ENCODE peak calls at places on chromosomes 11 and 22, in seven cellular contexts. R is OCI-LY7; I is activated T-cell treated with anti-CD3 and anti-CD28 coated beads, Interleukin-2, amount 50 U/mL, for 48 hours; A is NCI-H1105; X is CD8-positive, alpha-beta memory T cell; K is posterior cingulate gyrus; T is fibroblast of villous mesenchyme. Y is an unnamed sample.

GRCh38 chr11:83249972-83250593 is 36.1 kb downstream of the CCDC90B start:
- DNase-seq in I (no peak), K (no peak), X (no peak), A (peak), T (peak), R (peak), Y (peak)

GRCh38 chr22:43849731-43850130 is 12.6 kb downstream of the SULT4A1 start:
- DNase-seq in A (no peak), X (no peak), T (no peak), I (no peak), K (no peak), R (no peak), Y (no peak)

GRCh38 chr11:96219981-96220623 is 122.9 kb downstream of the MAML2 start:
- DNase-seq in R (peak), T (peak), X (no peak), A (no peak), K (no peak), I (no peak), Y (peak)

GRCh38 chr11:99988105-99988907 is 698.8 kb upstream of the ARHGAP42 start:
- DNase-seq in R (no peak), K (no peak), X (no peak), I (no peak), A (no peak), T (peak), Y (no peak)

GRCh38 chr11:73260127-73260457 is 12.0 kb upstream of the P2RY6 start:
- DNase-seq in A (no peak), T (no peak), X (no peak), R (no peak), I (no peak), K (no peak), Y (no peak)

GRCh38 chr22:48635825-48636224 is 1191.8 kb downstream of the BRD1 start:
- DNase-seq in I (no peak), K (no peak), X (no peak), A (no peak), R (no peak), T (no peak), Y (no peak)

GRCh38 chr11:44133335-44133946 is 38.0 kb downstream of the EXT2 start:
- DNase-seq in K (no peak), T (peak), I (no peak), A (no peak), R (peak), X (no peak), Y (peak)

GRCh38 chr11:105719073-105719846 is 109.4 kb downstream of the GRIA4 start:
- DNase-seq in R (no peak), T (no peak), K (no peak), I (no peak), X (no peak), A (no peak), Y (no peak)